ENCODE peak calls at places on chromosomes 5 and 9, in nine cellular contexts. F, V, H, E, P, D, O, Y and K are unnamed samples. For H3K4me1 and H4K20me1, the result is how much of the 10 kb centered on the place peaks cover.

GRCh38 chr5:179142434-179143198 is 82.4 kb downstream of the ZNF354C start:
- DNase-seq in V (no peak), E (no peak), F (no peak), O (peak), H (no peak), P (no peak), Y (peak), D (peak), K (no peak)

GRCh38 chr9:78676623-78677022 is 379.7 kb downstream of the PSAT1 start:
- DNase-seq in H (no peak), D (peak), O (peak), Y (no peak), V (no peak), E (no peak), F (no peak), P (no peak), K (no peak)

GRCh38 chr5:113634957-113635356 is 121.5 kb downstream of the YTHDC2 start:
- DNase-seq in P (no peak), H (peak), D (no peak), E (no peak), O (no peak), F (no peak), V (no peak), Y (no peak), K (no peak)

GRCh38 chr9:108622467-108622866 is 233.3 kb downstream of the ACTL7B start:
- DNase-seq in P (no peak), E (no peak), H (no peak), Y (no peak), V (no peak), D (peak), O (peak), F (no peak), K (no peak)

GRCh38 chr9:125151730-125152129 is 8.4 kb upstream of the SCAI start:
- DNase-seq in P (no peak), F (no peak), V (no peak), H (no peak), E (no peak), Y (no peak), D (no peak), O (no peak), K (no peak)

GRCh38 chr5:32460702-32461101 is 16.2 kb upstream of the ZFR start:
- DNase-seq in E (no peak), H (no peak), O (no peak), Y (no peak), V (no peak), F (no peak), D (no peak), P (no peak), K (no peak)

GRCh38 chr5:51838459-51839253 is 455.4 kb downstream of the ISL1 start:
- DNase-seq in O (no peak), Y (no peak), F (no peak), V (no peak), D (no peak), H (no peak), P (no peak), E (no peak), K (no peak)

GRCh38 chr5:61280205-61280604 is 51.9 kb upstream of the ZSWIM6 start:
- DNase-seq in F (no peak), P (no peak), D (peak), V (peak), O (peak), H (no peak), Y (no peak), E (peak), K (peak)

GRCh38 chr9:129624947-129625346 is 1.0 kb upstream of the NTMT1 start:
- DNase-seq in H (no peak), D (no peak), P (no peak), E (no peak), Y (no peak), O (peak), V (no peak), F (no peak), K (peak)

GRCh38 chr5:52725065-52725746 is 62.5 kb upstream of the ITGA1 start:
- DNase-seq in V (no peak), H (no peak), D (peak), Y (no peak), O (peak), E (peak), F (no peak), P (no peak), K (no peak)

GRCh38 chr5:59356813-59357381 is 536.6 kb downstream of the PDE4D start:
- DNase-seq in H (peak), E (peak), O (no peak), V (no peak), P (no peak), D (no peak), Y (no peak), F (peak), K (no peak)

GRCh38 chr5:169545762-169546161 is 37.8 kb upstream of the SPDL1 start:
- DNase-seq in E (no peak), V (no peak), O (peak), D (peak), H (no peak), P (no peak), F (no peak), Y (no peak), K (no peak)

GRCh38 chr9:136089697-136090045 is 5.4 kb downstream of the NACC2 start:
- DNase-seq in H (no peak), D (peak), F (no peak), V (no peak), P (no peak), O (peak), E (no peak), Y (peak), K (peak)

GRCh38 chr5:57841671-57842375 is 359.2 kb upstream of the ACTBL2 start:
- DNase-seq in P (no peak), O (peak), D (peak), F (peak), E (peak), H (peak), V (peak), Y (no peak), K (no peak)

GRCh38 chr5:94855543-94855942 is 237.1 kb downstream of the SLF1 start:
- DNase-seq in E (no peak), D (no peak), P (no peak), O (no peak), F (no peak), V (no peak), Y (no peak), H (no peak), K (no peak)

DNA sequence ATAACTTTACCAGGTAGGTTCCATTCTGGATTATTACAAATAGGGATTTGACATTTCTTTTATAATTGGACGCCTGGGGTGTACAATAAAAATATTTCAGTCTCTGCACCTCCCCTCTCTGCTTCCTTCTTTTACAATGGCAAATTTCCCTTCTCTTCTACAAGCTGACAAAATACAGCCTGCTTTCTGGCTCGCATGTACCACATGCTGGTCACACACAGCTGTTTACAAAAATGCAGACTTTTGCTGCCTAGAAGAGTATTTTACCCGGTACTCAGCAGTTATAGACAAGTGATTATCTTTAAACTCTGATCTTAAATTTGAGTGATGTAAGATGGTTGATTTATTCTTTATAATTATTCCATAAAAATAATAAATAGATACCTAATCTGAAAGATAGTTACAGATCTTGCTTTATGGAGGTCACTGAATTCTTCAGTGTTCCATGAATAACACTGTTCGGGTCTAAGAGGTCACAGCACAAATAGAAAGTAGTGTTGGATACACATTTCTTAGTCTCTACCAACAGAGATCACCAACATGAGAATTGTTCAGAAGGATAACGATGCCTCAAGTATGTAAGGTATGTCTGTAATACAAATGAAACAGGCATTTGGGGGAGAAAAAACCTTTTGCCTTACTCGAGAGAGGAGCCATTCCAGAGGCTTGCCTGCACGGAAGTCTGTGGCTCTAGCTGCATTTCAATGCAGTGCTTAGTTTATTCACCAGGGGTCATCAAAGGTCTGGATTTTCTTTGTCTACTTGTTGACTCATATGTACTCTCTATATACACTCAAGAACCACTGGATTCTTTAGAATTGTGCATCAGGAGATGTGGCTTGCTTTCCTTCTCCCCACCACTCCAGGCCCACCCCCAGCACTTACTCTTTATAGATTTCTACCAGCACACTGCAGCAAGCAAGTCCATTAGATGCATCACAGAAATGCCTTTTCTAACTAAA is 206.6 kb upstream of the RFX3 start:
- DNase-seq in E (peak), D (peak), V (peak), O (peak), F (no peak), H (peak), Y (peak), P (peak), K (peak)
- H3K4me1 ChIP-seq in E (under half), D (under half), V (under half), O (under half), F (under half), H (under half), Y (under half), P (under half), K (under half)

GRCh38 chr9:134388976-134389375 is 62.7 kb downstream of the RXRA start:
- DNase-seq in V (no peak), Y (no peak), E (no peak), O (no peak), P (no peak), F (no peak), D (no peak), H (no peak), K (no peak)
- H4K20me1 ChIP-seq in V (under half), Y (half or more), E (half or more), O (half or more), P (under half), F (under half), D (under half), H (half or more), K (under half)

GRCh38 chr5:67301285-67301904 is 104.8 kb upstream of the CD180 start:
- DNase-seq in F (no peak), O (peak), H (no peak), D (peak), E (peak), P (no peak), Y (no peak), V (no peak), K (no peak)
- H2AFZ ChIP-seq in F (no peak), O (no peak), H (no peak), D (no peak), E (no peak), P (no peak), Y (peak), V (no peak), K (no peak)

DNA sequence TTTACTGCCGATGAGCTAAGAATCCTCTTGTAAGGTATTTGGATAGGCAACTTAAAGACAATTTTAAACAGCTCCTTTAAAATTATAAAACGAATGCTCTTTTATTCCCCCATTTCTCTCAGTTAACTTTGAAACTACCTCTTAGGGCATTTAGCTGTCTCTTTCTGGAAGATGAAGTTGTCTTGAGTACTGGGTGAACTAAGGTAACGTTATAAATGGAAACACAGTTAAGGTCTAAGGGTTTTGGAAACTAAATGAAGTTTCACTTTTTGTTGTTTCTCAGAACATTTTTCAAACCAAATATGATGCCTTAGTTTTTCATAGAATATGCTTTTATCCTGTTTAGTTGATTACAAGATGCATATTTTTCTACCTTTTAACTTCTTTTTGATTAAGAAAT is 6.8 kb downstream of the UBE2R2 start:
- DNase-seq in F (no peak), O (no peak), E (no peak), D (no peak), P (no peak), H (no peak), V (no peak), Y (no peak), K (no peak)
- H3K4me1 ChIP-seq in F (under half), O (under half), E (under half), D (under half), P (under half), H (under half), V (under half), Y (under half), K (under half)

GRCh38 chr9:131700076-131700475 is 39.8 kb downstream of the RAPGEF1 start:
- DNase-seq in D (no peak), F (no peak), E (no peak), Y (no peak), V (no peak), P (no peak), H (no peak), O (no peak), K (no peak)

GRCh38 chr9:131698715-131699053 is 41.2 kb downstream of the RAPGEF1 start:
- DNase-seq in P (no peak), D (no peak), E (no peak), Y (no peak), H (no peak), F (no peak), O (no peak), V (no peak), K (no peak)

GRCh38 chr9:131696163-131696439 is 43.8 kb downstream of the RAPGEF1 start:
- DNase-seq in F (no peak), O (no peak), P (no peak), V (no peak), E (no peak), H (no peak), D (no peak), Y (no peak), K (no peak)

GRCh38 chr9:131697097-131697496 is 42.8 kb downstream of the RAPGEF1 start:
- DNase-seq in F (no peak), V (no peak), P (no peak), Y (no peak), H (no peak), D (peak), E (no peak), O (peak), K (no peak)

DNA sequence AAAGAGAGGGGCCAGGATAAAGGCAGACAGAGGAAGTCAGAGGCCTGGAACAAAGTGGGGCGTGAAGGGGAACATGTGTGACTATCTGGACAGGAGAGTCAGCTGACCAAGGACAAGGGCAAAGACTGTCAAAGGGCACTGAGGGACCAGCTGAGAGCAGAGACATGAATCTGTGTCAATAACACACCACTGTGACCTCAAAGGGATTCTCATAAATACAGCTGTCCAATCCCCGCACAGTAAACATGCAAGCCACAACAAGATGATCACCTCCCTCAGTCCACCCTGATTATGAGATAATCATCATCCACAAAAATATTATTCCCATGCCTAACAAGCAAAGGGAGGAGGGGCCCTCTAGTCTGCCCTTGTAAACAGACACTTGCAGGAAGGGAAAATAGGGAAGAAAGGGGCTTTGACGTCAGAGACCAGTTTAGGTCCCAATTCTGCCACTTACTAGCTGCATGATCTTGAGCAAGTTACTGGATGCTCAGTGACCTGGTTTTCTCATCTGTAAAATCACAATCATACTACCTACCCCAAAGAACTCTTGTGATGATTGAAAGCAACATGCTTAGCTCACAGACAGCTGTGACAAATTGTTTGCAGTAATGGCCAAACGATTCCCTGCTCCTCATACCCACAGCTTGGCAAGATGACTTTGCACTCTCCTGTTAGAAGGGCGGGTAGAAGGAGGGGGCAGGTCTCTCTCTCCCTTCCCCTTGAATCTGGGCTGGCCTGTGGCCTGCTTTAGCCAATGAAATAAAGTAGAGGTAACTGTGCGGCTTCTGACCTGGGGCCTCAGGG is 41.8 kb downstream of the RAPGEF1 start:
- DNase-seq in Y (no peak), D (no peak), V (no peak), F (no peak), P (no peak), O (no peak), H (no peak), E (no peak), K (no peak)
- H4K20me1 ChIP-seq in Y (half or more), D (under half), V (under half), F (under half), P (under half), O (half or more), H (half or more), E (under half), K (half or more)

DNA sequence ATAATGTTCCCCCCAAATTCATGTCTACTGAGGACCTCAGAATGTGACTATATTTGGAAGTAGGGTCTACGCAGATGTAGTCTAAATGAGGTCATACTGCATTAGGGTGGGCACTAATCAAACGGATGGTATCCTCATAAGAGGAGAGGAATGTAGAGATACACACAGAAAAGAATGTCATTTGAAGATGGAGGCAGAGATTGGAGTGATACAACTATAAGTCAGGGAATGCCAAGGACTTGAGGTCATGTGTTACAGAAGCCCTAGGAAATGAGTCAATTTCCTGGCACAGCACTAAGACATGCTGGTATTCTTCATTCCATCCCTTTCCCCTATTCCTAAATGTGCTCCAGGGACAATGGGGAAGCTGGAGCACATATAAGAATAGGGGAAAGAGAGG is 758 bp upstream of the PDCD1LG2 start:
- DNase-seq in F (no peak), Y (no peak), P (no peak), O (peak), V (peak), E (no peak), D (peak), H (no peak), K (no peak)
- H2AFZ ChIP-seq in F (no peak), Y (no peak), P (no peak), O (no peak), V (no peak), E (no peak), D (peak), H (no peak), K (no peak)